ENCODE peak calls at places on chromosomes 4 and X, in seven cellular contexts. M is HFFc6; I is T-helper 1 cell; H is DMS 273 treated with DMSO at 0.1 percent for 48 hours; N is activated CD4-positive, alpha-beta T cell treated with anti-CD3 and anti-CD28 coated beads, Interleukin-2, amount 50 U/mL, for 1 hour; S is islet precursor cell; A is GM12878. E is an unnamed sample.
A peak's percentile ranks its signal among the peaks of the same experiment; 100 is the strongest.

GRCh38 chrX:29662101-29662500 is 553.3 kb upstream of the MAGEB2 start:
- DNase-seq in M (peak; percentile 51), I (no peak), H (no peak), N (no peak), S (no peak), A (no peak), E (no peak)

GRCh38 chrX:151987108-151987507 is 12.6 kb upstream of the GABRE start:
- DNase-seq in M (no peak), I (no peak), H (no peak), N (no peak), S (no peak), A (no peak), E (no peak)

GRCh38 chrX:135521405-135522131 is 1.1 kb downstream of the INTS6L start:
- DNase-seq in M (peak; percentile 77), I (peak; percentile 93), H (peak; percentile 56), N (peak; percentile 77), S (peak; percentile 95), A (peak; percentile 64), E (peak; percentile 67)

GRCh38 chrX:41692162-41692749 is 3.5 kb downstream of the GPR34 start:
- DNase-seq in M (no peak), I (no peak), H (no peak), N (no peak), S (no peak), A (no peak), E (no peak)

GRCh38 chr4:115028682-115029385 is 84.6 kb downstream of the NDST4 start:
- DNase-seq in M (no peak), I (no peak), H (no peak), N (no peak), S (no peak), A (no peak), E (no peak)

GRCh38 chrX:72634321-72634720 is 61.7 kb upstream of the HDAC8 start:
- DNase-seq in M (no peak), I (no peak), H (no peak), N (no peak), S (no peak), A (no peak), E (no peak)

GRCh38 chrX:51332188-51332942 is at the start of gene NUDT10:
- DNase-seq in M (no peak), I (peak; percentile 21), H (no peak), N (peak; percentile 4), S (peak; percentile 93), A (no peak), E (peak; percentile 57)

GRCh38 chr4:152408514-152409327 is 127.2 kb downstream of the FBXW7 start:
- DNase-seq in M (peak; percentile 25), I (peak; percentile 47), H (peak; percentile 0), N (no peak), S (no peak), A (no peak), E (peak; percentile 1)

GRCh38 chr4:121989715-121990114 is 37.9 kb upstream of the TRPC3 start:
- DNase-seq in M (no peak), I (no peak), H (no peak), N (no peak), S (peak; percentile 57), A (no peak), E (no peak)

GRCh38 chr4:13919021-13919441 is 291.5 kb upstream of the BOD1L1 start:
- DNase-seq in M (peak; percentile 95), I (no peak), H (no peak), N (no peak), S (no peak), A (no peak), E (no peak)

GRCh38 chr4:181860157-181860556 is 383.0 kb upstream of the TENM3 start:
- DNase-seq in M (no peak), I (no peak), H (no peak), N (no peak), S (no peak), A (no peak), E (peak; percentile 89)

GRCh38 chr4:75950416-75950815 is 9.6 kb upstream of the NAAA start:
- DNase-seq in M (peak; percentile 2), I (no peak), H (no peak), N (no peak), S (no peak), A (no peak), E (no peak)

GRCh38 chr4:68463796-68464195 is 16.5 kb downstream of the TMPRSS11E start:
- DNase-seq in M (peak; percentile 4), I (no peak), H (no peak), N (no peak), S (no peak), A (no peak), E (no peak)

GRCh38 chr4:67885727-67886126 is 1.9 kb upstream of the TMPRSS11D start:
- DNase-seq in M (peak; percentile 96), I (no peak), H (no peak), N (no peak), S (peak; percentile 81), A (no peak), E (no peak)

GRCh38 chr4:39597695-39598381 is 40.8 kb downstream of the SMIM14 start:
- DNase-seq in M (no peak), I (no peak), H (no peak), N (no peak), S (no peak), A (no peak), E (no peak)

GRCh38 chr4:122045533-122045932 is 93.7 kb upstream of the TRPC3 start:
- DNase-seq in M (peak; percentile 94), I (no peak), H (peak; percentile 59), N (no peak), S (no peak), A (no peak), E (peak; percentile 2)

GRCh38 chrX:124737771-124738170 is 391.4 kb downstream of the SH2D1A start:
- DNase-seq in M (no peak), I (no peak), H (no peak), N (no peak), S (no peak), A (no peak), E (no peak)

GRCh38 chr4:38868055-38868965 is 704 bp downstream of the FAM114A1 start:
- DNase-seq in M (no peak), I (no peak), H (no peak), N (no peak), S (peak; percentile 81), A (no peak), E (no peak)

GRCh38 chr4:150139297-150139696 is 61.1 kb downstream of the DCLK2 start:
- DNase-seq in M (no peak), I (peak; percentile 23), H (no peak), N (no peak), S (no peak), A (no peak), E (no peak)

GRCh38 chr4:6538586-6538985 is 36.4 kb upstream of the MAN2B2 start:
- DNase-seq in M (no peak), I (no peak), H (no peak), N (no peak), S (no peak), A (no peak), E (peak; percentile 70)

GRCh38 chr4:122278976-122279375 is 99.8 kb upstream of the ADAD1 start:
- DNase-seq in M (no peak), I (no peak), H (no peak), N (no peak), S (no peak), A (no peak), E (no peak)

GRCh38 chrX:68937581-68937980 is 108.8 kb downstream of the EFNB1 start:
- DNase-seq in M (no peak), I (no peak), H (no peak), N (no peak), S (no peak), A (no peak), E (no peak)

GRCh38 chrX:88416002-88416401 is 331.0 kb upstream of the CPXCR1 start:
- DNase-seq in M (no peak), I (no peak), H (no peak), N (no peak), S (no peak), A (no peak), E (no peak)

GRCh38 chr4:76485450-76485849 is 50.4 kb downstream of the SHROOM3 start:
- DNase-seq in M (no peak), I (no peak), H (no peak), N (no peak), S (peak; percentile 59), A (no peak), E (peak; percentile 71)

GRCh38 chr4:172892300-172892699 is 276.3 kb upstream of the GALNT7 start:
- DNase-seq in M (no peak), I (no peak), H (no peak), N (no peak), S (no peak), A (no peak), E (no peak)

GRCh38 chr4:6502147-6502546 is 29.7 kb upstream of the PPP2R2C start:
- DNase-seq in M (no peak), I (no peak), H (no peak), N (no peak), S (no peak), A (peak; percentile 7), E (no peak)

GRCh38 chr4:89800527-89801103 is 36.3 kb downstream of the SNCA start:
- DNase-seq in M (no peak), I (no peak), H (no peak), N (no peak), S (peak; percentile 52), A (no peak), E (no peak)

GRCh38 chr4:104732766-104733165 is 238.1 kb upstream of the CXXC4 start:
- DNase-seq in M (no peak), I (no peak), H (no peak), N (no peak), S (no peak), A (no peak), E (no peak)

GRCh38 chr4:186724861-186725419 is 1.3 kb upstream of the FAT1 start:
- DNase-seq in M (no peak), I (no peak), H (no peak), N (no peak), S (no peak), A (no peak), E (no peak)

GRCh38 chrX:129934952-129935351 is 29.0 kb downstream of the UTP14A start:
- DNase-seq in M (no peak), I (no peak), H (no peak), N (no peak), S (no peak), A (no peak), E (peak; percentile 20)

GRCh38 chr4:116016201-116016600 is 902.8 kb upstream of the NDST4 start:
- DNase-seq in M (no peak), I (no peak), H (no peak), N (no peak), S (peak; percentile 29), A (no peak), E (no peak)

GRCh38 chrX:123570011-123570590 is 162.8 kb downstream of the THOC2 start:
- DNase-seq in M (no peak), I (no peak), H (no peak), N (no peak), S (peak; percentile 64), A (no peak), E (no peak)

GRCh38 chr4:41219421-41219950 is 5.1 kb upstream of the APBB2 start:
- DNase-seq in M (no peak), I (no peak), H (no peak), N (no peak), S (no peak), A (no peak), E (no peak)

GRCh38 chr4:139794158-139794954 is 128.7 kb downstream of the MGST2 start:
- DNase-seq in M (peak; percentile 30), I (no peak), H (no peak), N (no peak), S (no peak), A (no peak), E (no peak)

GRCh38 chrX:153731117-153731844 is 6.6 kb downstream of the ABCD1 start:
- DNase-seq in M (no peak), I (peak; percentile 54), H (no peak), N (no peak), S (no peak), A (no peak), E (no peak)

GRCh38 chr4:170374770-170375169 is 285.0 kb upstream of the AADAT start:
- DNase-seq in M (no peak), I (peak; percentile 1), H (no peak), N (no peak), S (peak; percentile 74), A (no peak), E (peak; percentile 10)

E was measured in NCI-H146.